ENCODE peak calls at places on chromosomes 1 and 21, in nine cellular contexts. N is ovary; V is stomach; F is kidney epithelial cell; A is colonic mucosa; H is tibial artery; Z is naive thymus-derived CD4-positive, alpha-beta T cell; O is brain microvascular endothelial cell; Y is tibial nerve. S is an unnamed sample.
A peak's percentile ranks its signal among the peaks of the same experiment; 100 is the strongest.

GRCh38 chr1:109399326-109399957 is 1.7 kb upstream of the SORT1 start:
- DNase-seq in N (no peak), V (no peak), F (no peak), A (peak; percentile 51), H (no peak), Z (no peak), O (peak; percentile 52), Y (peak; percentile 73), S (no peak)

GRCh38 chr1:54047384-54048315 is 5.4 kb downstream of the TMEM59 start:
- DNase-seq in N (no peak), V (no peak), F (no peak), A (no peak), H (no peak), Z (no peak), O (no peak), Y (no peak), S (no peak)

GRCh38 chr1:186858923-186859322 is 30.2 kb downstream of the PLA2G4A start:
- DNase-seq in N (peak; percentile 44), V (no peak), F (no peak), A (no peak), H (peak; percentile 29), Z (no peak), O (no peak), Y (no peak), S (no peak)

GRCh38 chr1:88983791-88984552 is 8.5 kb downstream of the KYAT3 start:
- DNase-seq in N (peak; percentile 42), V (no peak), F (no peak), A (no peak), H (no peak), Z (no peak), O (peak; percentile 19), Y (no peak), S (peak; percentile 45)

GRCh38 chr1:221373795-221374194 is 368.1 kb downstream of the DUSP10 start:
- DNase-seq in N (no peak), V (no peak), F (no peak), A (no peak), H (no peak), Z (no peak), O (no peak), Y (no peak), S (no peak)

GRCh38 chr1:178055093-178055492 is 38.8 kb upstream of the RASAL2 start:
- DNase-seq in N (no peak), V (no peak), F (no peak), A (peak; percentile 71), H (peak; percentile 47), Z (no peak), O (no peak), Y (no peak), S (no peak)

GRCh38 chr1:43294761-43295160 is 6.0 kb upstream of the TIE1 start:
- DNase-seq in N (no peak), V (no peak), F (no peak), A (no peak), H (no peak), Z (no peak), O (no peak), Y (no peak), S (no peak)

GRCh38 chr1:235883261-235883927 is 16.7 kb upstream of the LYST start:
- DNase-seq in N (peak; percentile 87), V (peak; percentile 92), F (peak; percentile 84), A (peak; percentile 76), H (peak; percentile 95), Z (no peak), O (peak; percentile 89), Y (peak; percentile 94), S (peak; percentile 50)

GRCh38 chr1:115266729-115267421 is 71.2 kb downstream of the NGF start:
- DNase-seq in N (peak; percentile 47), V (no peak), F (no peak), A (no peak), H (no peak), Z (no peak), O (peak; percentile 40), Y (no peak), S (no peak)

GRCh38 chr1:26160527-26161407 is 1.9 kb downstream of the FAM110D start:
- DNase-seq in N (peak; percentile 25), V (no peak), F (no peak), A (no peak), H (no peak), Z (no peak), O (no peak), Y (no peak), S (no peak)

GRCh38 chr1:200260587-200261335 is 149.1 kb downstream of the ZNF281 start:
- DNase-seq in N (no peak), V (no peak), F (no peak), A (no peak), H (no peak), Z (no peak), O (no peak), Y (no peak), S (no peak)

GRCh38 chr1:208291923-208292711 is 47.9 kb upstream of the PLXNA2 start:
- DNase-seq in N (no peak), V (no peak), F (no peak), A (no peak), H (no peak), Z (no peak), O (no peak), Y (no peak), S (no peak)

GRCh38 chr1:236391008-236391407 is 3.1 kb upstream of the EDARADD start:
- DNase-seq in N (no peak), V (no peak), F (no peak), A (no peak), H (no peak), Z (no peak), O (no peak), Y (no peak), S (no peak)

GRCh38 chr1:43531453-43531905 is 796 bp downstream of the PTPRF start:
- DNase-seq in N (peak; percentile 70), V (no peak), F (no peak), A (peak; percentile 70), H (no peak), Z (no peak), O (no peak), Y (no peak), S (no peak)

GRCh38 chr1:154595621-154596020 is 12.4 kb downstream of the ADAR start:
- DNase-seq in N (no peak), V (no peak), F (no peak), A (no peak), H (no peak), Z (no peak), O (no peak), Y (no peak), S (no peak)

GRCh38 chr1:156076609-156077429 is 5.4 kb downstream of the MEX3A start:
- DNase-seq in N (peak; percentile 67), V (no peak), F (no peak), A (no peak), H (no peak), Z (no peak), O (no peak), Y (no peak), S (peak; percentile 90)

GRCh38 chr1:44775078-44775929 is at the start of gene RPS8:
- DNase-seq in N (peak; percentile 94), V (peak; percentile 94), F (peak; percentile 78), A (peak; percentile 95), H (peak; percentile 92), Z (peak; percentile 86), O (peak; percentile 93), Y (peak; percentile 96), S (peak; percentile 86)

GRCh38 chr1:2985694-2986548 is 35.3 kb upstream of the ACTRT2 start:
- DNase-seq in N (no peak), V (no peak), F (no peak), A (no peak), H (no peak), Z (no peak), O (no peak), Y (no peak), S (no peak)

GRCh38 chr1:200372095-200372884 is 37.5 kb downstream of the ZNF281 start:
- DNase-seq in N (no peak), V (no peak), F (peak; percentile 54), A (no peak), H (no peak), Z (no peak), O (peak; percentile 80), Y (no peak), S (no peak)

GRCh38 chr1:234409328-234409727 is 36.1 kb downstream of the COA6 start:
- DNase-seq in N (no peak), V (no peak), F (no peak), A (no peak), H (no peak), Z (no peak), O (no peak), Y (no peak), S (no peak)

DNA sequence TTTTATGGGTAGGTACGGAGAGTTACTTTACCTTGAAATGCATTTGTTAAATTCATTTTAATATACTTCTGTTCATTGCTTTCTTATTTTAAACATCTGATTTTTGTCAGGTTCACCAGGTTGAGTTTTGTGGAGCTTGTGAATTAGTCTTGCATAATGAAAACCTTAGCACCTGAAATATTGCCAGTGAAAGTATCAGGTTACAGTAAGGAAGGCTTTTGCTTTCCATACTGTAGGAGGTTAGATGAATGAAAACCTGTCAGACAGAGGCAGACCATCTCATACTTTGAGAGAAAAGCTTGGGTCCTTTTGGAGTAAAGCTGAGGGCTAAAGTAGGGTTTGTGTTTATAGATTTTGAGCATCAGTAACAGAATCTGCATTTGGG is 34.7 kb downstream of the THRAP3 start:
- DNase-seq in N (no peak), V (no peak), F (no peak), A (no peak), H (no peak), Z (no peak), O (no peak), Y (no peak), S (no peak)
- H3K36me3 ChIP-seq in N (no peaks in the 10 kb centered on the region), V (peaks cover 46% of the 10 kb centered on the region), F (no peaks in the 10 kb centered on the region), A (no peaks in the 10 kb centered on the region), H (peaks cover 11% of the 10 kb centered on the region), Z (peaks cover 28% of the 10 kb centered on the region), O (peaks cover 37% of the 10 kb centered on the region), Y (no peaks in the 10 kb centered on the region), S (no peaks in the 10 kb centered on the region)

GRCh38 chr1:212892108-212892507 is 34.0 kb downstream of the FLVCR1 start:
- DNase-seq in N (no peak), V (no peak), F (no peak), A (no peak), H (no peak), Z (no peak), O (no peak), Y (no peak), S (no peak)
- H3K36me3 ChIP-seq in N (no peaks in the 10 kb centered on the region), V (peaks cover 100% of the 10 kb centered on the region), F (no peaks in the 10 kb centered on the region), A (no peaks in the 10 kb centered on the region), H (peaks cover 83% of the 10 kb centered on the region), Z (peaks cover 50% of the 10 kb centered on the region), O (peaks cover 54% of the 10 kb centered on the region), Y (no peaks in the 10 kb centered on the region), S (peaks cover 6% of the 10 kb centered on the region)

GRCh38 chr21:45982256-45982757 is 737 bp downstream of the COL6A1 start:
- DNase-seq in N (no peak), V (no peak), F (no peak), A (no peak), H (peak; percentile 30), Z (no peak), O (no peak), Y (no peak), S (no peak)
- H3K36me3 ChIP-seq in N (no peaks in the 10 kb centered on the region), V (peaks cover 22% of the 10 kb centered on the region), F (no peaks in the 10 kb centered on the region), A (no peaks in the 10 kb centered on the region), H (peaks cover 33% of the 10 kb centered on the region), Z (no peaks in the 10 kb centered on the region), O (peaks cover 34% of the 10 kb centered on the region), Y (peaks cover under 1% of the 10 kb centered on the region), S (no peaks in the 10 kb centered on the region)

DNA sequence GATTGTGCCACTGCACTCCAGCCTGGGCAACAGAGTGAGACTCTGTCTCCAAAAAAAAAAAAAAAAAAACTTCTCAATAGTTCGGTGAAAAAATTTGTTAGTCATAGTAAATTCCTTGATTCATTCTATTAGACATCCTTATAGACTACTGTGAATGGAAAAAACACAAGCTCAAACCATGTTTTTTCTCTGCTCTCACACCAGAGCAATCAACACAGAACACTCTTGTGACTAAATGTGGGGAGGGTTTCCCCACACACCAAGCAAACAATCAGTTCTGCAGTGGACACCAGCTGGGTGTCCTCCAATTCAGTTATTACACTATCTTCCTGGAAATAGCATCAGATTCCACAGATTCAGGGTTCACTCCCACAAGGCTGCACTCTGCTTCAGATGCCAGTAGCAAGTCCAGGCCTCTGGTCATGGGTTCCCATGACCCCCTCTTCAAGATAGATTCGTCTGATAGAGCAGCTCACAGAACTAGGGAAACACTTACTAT is 69.1 kb upstream of the TEKT2 start:
- DNase-seq in N (no peak), V (no peak), F (no peak), A (no peak), H (no peak), Z (no peak), O (no peak), Y (no peak), S (no peak)
- H3K36me3 ChIP-seq in N (no peaks in the 10 kb centered on the region), V (peaks cover 93% of the 10 kb centered on the region), F (no peaks in the 10 kb centered on the region), A (peaks cover 5% of the 10 kb centered on the region), H (peaks cover 51% of the 10 kb centered on the region), Z (peaks cover 42% of the 10 kb centered on the region), O (peaks cover 26% of the 10 kb centered on the region), Y (peaks cover 3% of the 10 kb centered on the region), S (peaks cover 15% of the 10 kb centered on the region)